ENCODE peak calls at places on chromosomes 7 and 10, in nine cellular contexts. U is cardiac fibroblast, I is left lung, H is testis, V is glutamatergic neuron, Z is sigmoid colon, G is IMR-90, F is H1, B is OCI-LY7. K is an unnamed sample.

GRCh38 chr10:71471957-71472365 is 75.2 kb downstream of the CDH23 start:
- DNase-seq in G (no peak), U (no peak), Z (no peak), B (no peak), I (no peak), H (peak), F (no peak), V (no peak), K (no peak)

GRCh38 chr7:45387837-45388236 is 186.3 kb upstream of the ADCY1 start:
- DNase-seq in Z (no peak), U (no peak), I (no peak), G (no peak), F (no peak), H (no peak), V (no peak), B (no peak), K (no peak)

GRCh38 chr7:158026636-158027265 is 560.9 kb downstream of the PTPRN2 start:
- DNase-seq in U (no peak), V (no peak), B (no peak), I (no peak), Z (peak), G (no peak), H (no peak), F (no peak), K (no peak)

GRCh38 chr7:111147708-111148107 is 56.8 kb downstream of the LRRN3 start:
- DNase-seq in G (no peak), F (no peak), V (no peak), B (no peak), U (no peak), H (no peak), I (no peak), Z (no peak), K (no peak)

GRCh38 chr10:86439544-86439943 is 72.9 kb upstream of the GRID1 start:
- DNase-seq in B (no peak), H (peak), V (no peak), I (no peak), G (peak), F (no peak), U (peak), Z (peak), K (peak)

GRCh38 chr10:14416308-14416700 is 85.6 kb upstream of the FRMD4A start:
- DNase-seq in I (no peak), F (no peak), G (no peak), Z (no peak), V (no peak), H (no peak), U (peak), B (no peak), K (peak)

GRCh38 chr10:58666024-58666423 is 153.4 kb downstream of the BICC1 start:
- DNase-seq in F (no peak), I (no peak), B (no peak), G (no peak), V (no peak), Z (no peak), H (no peak), U (no peak), K (peak)

GRCh38 chr7:106313456-106313891 is 28.7 kb upstream of the NAMPT start:
- DNase-seq in H (no peak), B (no peak), I (no peak), G (peak), V (no peak), Z (no peak), F (no peak), U (peak), K (peak)

GRCh38 chr10:132202070-132202970 is 15.6 kb downstream of the DPYSL4 start:
- DNase-seq in B (no peak), U (no peak), Z (peak), F (no peak), G (no peak), H (no peak), I (peak), V (peak), K (no peak)

GRCh38 chr7:101832681-101833375 is 15.4 kb downstream of the CUX1 start:
- DNase-seq in V (no peak), F (no peak), B (no peak), I (no peak), H (no peak), G (no peak), Z (peak), U (no peak), K (no peak)

GRCh38 chr7:28330384-28331070 is 81.8 kb upstream of the CREB5 start:
- DNase-seq in B (no peak), V (no peak), H (no peak), G (peak), F (no peak), U (peak), Z (no peak), I (no peak), K (peak)

GRCh38 chr10:93547522-93547921 is 18.9 kb upstream of the FFAR4 start:
- DNase-seq in U (no peak), H (no peak), F (no peak), V (no peak), Z (no peak), I (no peak), G (no peak), B (no peak), K (no peak)

GRCh38 chr7:101555921-101556275 is 73.2 kb downstream of the MYL10 start:
- DNase-seq in Z (no peak), I (no peak), G (no peak), H (no peak), F (no peak), U (no peak), B (no peak), V (no peak), K (no peak)

GRCh38 chr10:46290101-46290884 is 3.5 kb downstream of the ANTXRL start:
- DNase-seq in I (no peak), B (no peak), U (no peak), Z (peak), G (no peak), H (no peak), V (no peak), F (no peak), K (no peak)

GRCh38 chr10:31620236-31621151 is 301.5 kb downstream of the ZEB1 start:
- DNase-seq in F (peak), G (peak), Z (peak), V (no peak), H (peak), U (peak), B (no peak), I (peak), K (peak)

GRCh38 chr10:71319800-71320392 is 837 bp downstream of the SLC29A3 start:
- DNase-seq in I (no peak), G (no peak), F (no peak), B (no peak), H (no peak), Z (no peak), V (no peak), U (no peak), K (no peak)

GRCh38 chr10:100930368-100930767 is 17.6 kb downstream of the SLF2 start:
- DNase-seq in H (no peak), U (no peak), I (no peak), B (no peak), F (no peak), Z (no peak), V (no peak), G (peak), K (no peak)

GRCh38 chr10:87694011-87694794 is 34.5 kb downstream of the PAPSS2 start:
- DNase-seq in U (no peak), H (no peak), V (no peak), I (no peak), B (no peak), F (no peak), G (peak), Z (no peak), K (no peak)

GRCh38 chr10:133260895-133261725 is 15.6 kb downstream of the ADAM8 start:
- DNase-seq in G (no peak), F (no peak), Z (peak), V (peak), B (peak), H (peak), I (peak), U (peak), K (no peak)

GRCh38 chr7:27735165-27735564 is 4.8 kb upstream of the TAX1BP1 start:
- DNase-seq in Z (no peak), V (no peak), U (no peak), G (peak), F (no peak), B (no peak), I (no peak), H (no peak), K (no peak)

GRCh38 chr7:103569621-103570305 is 123.8 kb upstream of the SLC26A5 start:
- DNase-seq in U (no peak), Z (no peak), H (no peak), I (no peak), B (no peak), F (no peak), G (peak), V (no peak), K (no peak)

GRCh38 chr7:47407821-47408674 is 173.9 kb downstream of the TNS3 start:
- DNase-seq in I (no peak), F (no peak), G (no peak), U (no peak), V (no peak), B (no peak), H (no peak), Z (peak), K (no peak)

GRCh38 chr10:122294006-122294405 is 22.9 kb downstream of the BTBD16 start:
- DNase-seq in U (no peak), H (no peak), V (no peak), F (no peak), I (no peak), G (no peak), Z (no peak), B (no peak), K (no peak)

GRCh38 chr7:147885906-147886305 is 704.7 kb upstream of the C7orf33 start:
- DNase-seq in F (no peak), I (no peak), Z (no peak), H (no peak), U (no peak), V (no peak), B (no peak), G (no peak), K (no peak)

GRCh38 chr10:130221456-130222375 is 85.5 kb downstream of the GLRX3 start:
- DNase-seq in V (no peak), B (no peak), F (no peak), U (no peak), Z (peak), I (no peak), H (no peak), G (no peak), K (no peak)

GRCh38 chr7:118153551-118154177 is 30.3 kb upstream of the LSM8 start:
- DNase-seq in Z (no peak), I (no peak), H (peak), B (peak), G (peak), U (peak), F (no peak), V (no peak), K (peak)

GRCh38 chr10:42111661-42112330 is 526.6 kb downstream of the ZNF33B start:
- DNase-seq in G (no peak), H (no peak), B (no peak), Z (no peak), U (no peak), V (no peak), I (peak), F (no peak), K (no peak)

GRCh38 chr7:67854236-67854635 is 857.6 kb downstream of the TYW1 start:
- DNase-seq in U (no peak), F (no peak), Z (no peak), V (no peak), B (no peak), G (no peak), H (no peak), I (no peak), K (no peak)

GRCh38 chr10:36283827-36284226 is 641.7 kb upstream of the FZD8 start:
- DNase-seq in H (no peak), Z (no peak), B (no peak), G (no peak), I (peak), F (no peak), V (no peak), U (no peak), K (no peak)

GRCh38 chr10:6406220-6407033 is 173.6 kb downstream of the PRKCQ start:
- DNase-seq in F (no peak), B (peak), Z (no peak), H (no peak), U (peak), V (no peak), I (no peak), G (peak), K (peak)

GRCh38 chr7:120933475-120933874 is 17.1 kb upstream of the ING3 start:
- DNase-seq in V (no peak), B (no peak), G (no peak), F (no peak), H (no peak), I (no peak), Z (no peak), U (no peak), K (no peak)

GRCh38 chr7:74287303-74288033 is 1.7 kb upstream of the CLIP2 start:
- DNase-seq in H (no peak), U (no peak), Z (no peak), G (no peak), I (no peak), V (no peak), F (no peak), B (no peak), K (no peak)

GRCh38 chr10:76675951-76676587 is 961.5 kb downstream of the KCNMA1 start:
- DNase-seq in V (no peak), I (no peak), H (peak), B (no peak), Z (peak), F (no peak), G (no peak), U (peak), K (peak)
- TF ChIP-seq CTCF in V (no peak), I (no peak), H (no peak), B (no peak), Z (no peak), F (no peak), G (no peak), U (no peak), K (peak)

GRCh38 chr7:54546986-54547314 is 4.8 kb downstream of the VSTM2A start:
- DNase-seq in U (no peak), V (no peak), Z (no peak), B (no peak), I (no peak), H (no peak), G (no peak), F (no peak), K (no peak)
- TF ChIP-seq CTCF in U (no peak), V (no peak), Z (no peak), B (no peak), I (no peak), H (no peak), G (no peak), F (no peak), K (no peak)

DNA sequence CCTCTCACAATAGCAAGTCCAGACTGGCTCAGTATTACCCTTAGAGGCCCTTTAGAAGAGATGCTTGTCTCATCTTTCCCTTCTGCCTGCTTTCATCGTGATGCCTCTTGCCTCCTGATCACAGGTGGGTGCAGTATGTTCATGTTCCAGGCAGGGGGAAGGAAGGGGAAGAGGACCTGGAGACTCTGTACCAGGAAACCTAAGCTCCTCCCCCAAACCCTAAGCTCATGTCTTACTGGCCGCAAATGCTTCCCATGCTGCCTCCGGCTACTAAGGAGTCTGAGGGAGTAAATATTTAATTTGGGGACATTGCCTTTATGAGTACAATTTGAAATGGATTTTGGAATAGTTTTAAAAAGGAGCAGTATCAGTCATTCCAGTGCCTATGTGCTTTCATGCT is 192.6 kb downstream of the CDCA7L start:
- DNase-seq in Z (no peak), I (no peak), F (no peak), U (no peak), V (no peak), B (no peak), G (no peak), H (no peak), K (no peak)
- TF ChIP-seq CTCF in Z (no peak), I (no peak), F (no peak), U (no peak), V (no peak), B (no peak), G (no peak), H (no peak), K (no peak)

GRCh38 chr7:123867220-123867619 is 22.3 kb downstream of the HYAL4 start:
- DNase-seq in G (peak), V (no peak), F (no peak), B (no peak), H (no peak), Z (no peak), U (peak), I (no peak), K (peak)

GRCh38 chr7:123876557-123877256 is 31.7 kb downstream of the HYAL4 start:
- DNase-seq in I (no peak), Z (no peak), B (no peak), V (no peak), H (no peak), F (no peak), G (no peak), U (no peak), K (no peak)

GRCh38 chr7:123872908-123873307 is 27.9 kb downstream of the HYAL4 start:
- DNase-seq in U (no peak), H (no peak), I (no peak), G (no peak), Z (no peak), V (no peak), B (no peak), F (no peak), K (no peak)

GRCh38 chr7:123871998-123872867 is 27.3 kb downstream of the HYAL4 start:
- DNase-seq in U (peak), V (peak), H (peak), F (peak), G (peak), B (peak), Z (no peak), I (no peak), K (peak)
- TF ChIP-seq CTCF in U (peak), V (no peak), H (peak), F (peak), G (peak), B (peak), Z (no peak), I (peak), K (peak)

GRCh38 chr10:29537799-29538198 is 97.0 kb downstream of the SVIL start:
- DNase-seq in V (no peak), G (no peak), U (no peak), B (no peak), F (no peak), H (no peak), Z (peak), I (no peak), K (no peak)

GRCh38 chr10:29533696-29534285 is 101.0 kb downstream of the SVIL start:
- DNase-seq in Z (no peak), U (no peak), H (no peak), I (no peak), V (no peak), B (no peak), F (no peak), G (no peak), K (peak)

GRCh38 chr10:29534590-29534989 is 100.2 kb downstream of the SVIL start:
- DNase-seq in B (no peak), G (no peak), F (no peak), U (no peak), I (no peak), V (no peak), Z (no peak), H (no peak), K (no peak)

GRCh38 chr10:29535012-29535777 is 99.6 kb downstream of the SVIL start:
- DNase-seq in H (peak), I (no peak), V (peak), B (no peak), F (peak), U (peak), G (peak), Z (peak), K (peak)

DNA sequence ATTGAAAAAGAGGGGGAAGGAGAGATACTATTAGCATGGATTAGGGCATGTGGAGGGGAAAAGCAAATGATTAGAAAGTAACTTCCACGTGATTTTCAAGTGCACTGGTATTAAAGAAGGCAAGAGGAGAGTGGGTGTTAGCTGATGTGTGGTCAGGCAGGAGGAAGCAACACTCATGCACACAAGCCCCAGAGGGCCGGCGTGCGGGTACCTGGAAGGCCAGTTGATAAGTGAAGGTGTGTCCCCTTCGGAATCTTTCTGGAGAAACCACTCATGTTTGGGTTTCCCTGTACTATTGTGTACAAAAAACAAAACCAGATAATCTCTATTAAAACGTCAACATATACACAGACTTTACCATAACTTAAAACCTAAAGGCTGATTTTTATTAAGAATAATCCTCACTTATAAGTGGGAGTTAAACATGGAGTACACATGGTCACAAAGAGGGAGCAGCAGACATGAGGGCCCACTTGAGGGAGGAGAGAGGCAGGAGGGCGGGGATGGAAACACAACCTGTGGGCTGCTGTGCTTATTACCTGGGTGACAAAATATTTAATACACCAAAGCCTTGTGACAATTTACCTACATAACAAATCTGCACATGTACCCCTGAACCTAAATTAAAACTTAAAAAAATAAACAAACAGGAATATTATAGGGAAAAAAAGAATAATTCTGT is 98.9 kb downstream of the SVIL start:
- DNase-seq in U (no peak), Z (no peak), G (no peak), H (no peak), B (no peak), I (no peak), V (no peak), F (no peak), K (no peak)
- TF ChIP-seq CTCF in U (no peak), Z (no peak), G (no peak), H (no peak), B (peak), I (no peak), V (peak), F (no peak), K (no peak)

DNA sequence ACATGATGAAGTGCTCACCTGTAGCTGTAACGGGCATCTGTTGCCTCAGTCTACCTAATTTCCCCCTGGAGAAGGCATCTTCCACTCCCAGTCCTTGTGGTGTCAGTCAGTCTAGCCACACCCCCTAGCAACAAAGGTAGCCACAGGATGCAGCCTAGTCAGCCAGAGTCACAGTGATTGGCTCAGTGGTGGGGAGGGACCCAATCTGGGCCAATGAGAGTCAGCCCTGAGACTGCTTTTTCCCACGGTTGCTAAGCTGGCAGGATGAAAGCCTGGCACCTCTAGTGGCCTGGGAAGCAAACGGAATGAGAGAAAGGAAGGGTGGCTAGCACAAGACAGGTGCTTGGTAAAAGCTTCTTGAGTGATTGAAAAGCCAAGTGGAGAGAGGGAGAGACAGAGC is 118.6 kb downstream of the SH3PXD2A start:
- DNase-seq in F (peak), Z (no peak), H (peak), B (peak), I (no peak), G (no peak), U (no peak), V (no peak), K (no peak)
- TF ChIP-seq CTCF in F (peak), Z (no peak), H (no peak), B (peak), I (no peak), G (peak), U (no peak), V (no peak), K (no peak)

GRCh38 chr7:134724606-134725005 is 54.8 kb upstream of the CALD1 start:
- DNase-seq in U (peak), I (no peak), F (peak), B (peak), V (no peak), H (no peak), G (peak), Z (no peak), K (peak)
- TF ChIP-seq CTCF in U (peak), I (no peak), F (peak), B (peak), V (no peak), H (no peak), G (peak), Z (no peak), K (peak)

DNA sequence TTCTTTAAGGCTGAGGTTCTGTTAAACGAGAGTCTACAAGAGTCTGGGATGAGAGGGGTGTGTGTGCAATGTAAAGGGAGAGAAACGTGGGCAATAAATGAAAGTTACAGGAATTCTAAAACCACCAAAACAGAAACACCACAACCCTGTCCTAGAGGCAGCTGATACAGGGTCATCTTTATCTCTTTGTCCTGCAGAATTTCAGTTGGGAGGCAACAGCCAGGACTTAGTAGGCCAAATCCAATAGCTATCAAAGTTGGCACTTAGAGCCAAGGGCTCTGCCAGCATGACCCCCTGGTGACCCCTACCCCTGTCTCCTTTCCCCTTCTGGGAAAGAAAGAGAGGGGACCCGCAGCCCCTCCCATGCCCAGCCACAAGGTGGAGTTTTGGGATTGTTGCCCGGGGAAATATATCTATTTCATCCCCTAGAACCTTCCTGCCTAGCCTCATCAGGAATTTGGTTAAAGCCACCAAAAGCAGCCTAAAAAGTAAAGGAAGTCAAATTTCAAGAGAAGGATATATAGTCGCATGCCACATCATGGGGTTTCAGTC is 85.2 kb downstream of the OSBPL3 start:
- DNase-seq in U (no peak), F (peak), I (no peak), Z (no peak), G (no peak), H (no peak), V (peak), B (no peak), K (peak)
- TF ChIP-seq CTCF in U (peak), F (peak), I (no peak), Z (no peak), G (peak), H (no peak), V (peak), B (peak), K (peak)

K was measured in fibroblast of the aortic adventitia.